ENCODE peak calls at places on chromosomes 7 and 10, in eight cellular contexts. A, H, C, S, L, F, Q and T are unnamed samples.
A peak's percentile ranks its signal among the peaks of the same experiment; 100 is the strongest.

GRCh38 chr7:75842836-75843446 is 29.3 kb upstream of the CCL24 start:
- DNase-seq in A (peak; percentile 25), H (no peak), C (no peak), S (no peak), L (no peak), F (no peak), Q (no peak), T (no peak)

GRCh38 chr10:61963669-61964058 is 62.2 kb downstream of the ARID5B start:
- DNase-seq in A (no peak), H (no peak), C (no peak), S (no peak), L (no peak), F (no peak), Q (no peak), T (no peak)

GRCh38 chr7:522071-522937 is 2.7 kb upstream of the PDGFA start:
- DNase-seq in A (peak; percentile 62), H (no peak), C (peak; percentile 66), S (peak; percentile 81), L (no peak), F (no peak), Q (no peak), T (no peak)

GRCh38 chr10:7585228-7585627 is 81.5 kb downstream of the ITIH5 start:
- DNase-seq in A (no peak), H (no peak), C (no peak), S (no peak), L (no peak), F (no peak), Q (no peak), T (no peak)

GRCh38 chr10:117886766-117887165 is 160.0 kb downstream of the RAB11FIP2 start:
- DNase-seq in A (no peak), H (no peak), C (no peak), S (no peak), L (no peak), F (no peak), Q (no peak), T (no peak)

GRCh38 chr10:86967481-86967941 is 771 bp upstream of the ADIRF start:
- DNase-seq in A (no peak), H (no peak), C (peak; percentile 26), S (no peak), L (no peak), F (no peak), Q (no peak), T (peak; percentile 68)

GRCh38 chr10:71001470-71001869 is 113.1 kb upstream of the PCBD1 start:
- DNase-seq in A (no peak), H (no peak), C (no peak), S (no peak), L (no peak), F (no peak), Q (no peak), T (no peak)

GRCh38 chr7:124152859-124153692 is 120.2 kb upstream of the TMEM229A start:
- DNase-seq in A (no peak), H (no peak), C (no peak), S (no peak), L (peak; percentile 64), F (no peak), Q (no peak), T (no peak)

GRCh38 chr7:85464042-85464651 is 277.3 kb upstream of the SEMA3D start:
- DNase-seq in A (no peak), H (no peak), C (no peak), S (no peak), L (no peak), F (no peak), Q (no peak), T (no peak)

GRCh38 chr10:100100651-100101525 is 19.2 kb upstream of the CPN1 start:
- DNase-seq in A (no peak), H (no peak), C (no peak), S (no peak), L (no peak), F (no peak), Q (no peak), T (no peak)

GRCh38 chr7:16978358-16979244 is 96.8 kb upstream of the AGR3 start:
- DNase-seq in A (no peak), H (no peak), C (no peak), S (no peak), L (no peak), F (no peak), Q (no peak), T (no peak)

GRCh38 chr7:109213081-109213480 is 643.4 kb downstream of the DNAJB9 start:
- DNase-seq in A (no peak), H (no peak), C (no peak), S (no peak), L (no peak), F (no peak), Q (no peak), T (no peak)

GRCh38 chr10:125629758-125630376 is 53.1 kb downstream of the TEX36 start:
- DNase-seq in A (peak; percentile 16), H (no peak), C (no peak), S (no peak), L (no peak), F (no peak), Q (no peak), T (no peak)

GRCh38 chr10:102504179-102504975 is 605 bp downstream of the SUFU start:
- DNase-seq in A (no peak), H (no peak), C (peak; percentile 47), S (peak; percentile 68), L (no peak), F (no peak), Q (no peak), T (peak; percentile 81)

GRCh38 chr7:158766570-158767281 is 62.1 kb upstream of the NCAPG2 start:
- DNase-seq in A (peak; percentile 19), H (no peak), C (no peak), S (no peak), L (no peak), F (no peak), Q (no peak), T (no peak)

GRCh38 chr10:99339563-99340047 is 10.4 kb downstream of the CNNM1 start:
- DNase-seq in A (no peak), H (no peak), C (no peak), S (no peak), L (no peak), F (no peak), Q (no peak), T (no peak)

GRCh38 chr7:33886100-33886623 is 19.2 kb upstream of the BMPER start:
- DNase-seq in A (no peak), H (no peak), C (no peak), S (no peak), L (no peak), F (no peak), Q (no peak), T (no peak)

GRCh38 chr10:113222207-113222606 is 272.2 kb downstream of the TCF7L2 start:
- DNase-seq in A (no peak), H (no peak), C (no peak), S (no peak), L (no peak), F (no peak), Q (no peak), T (no peak)

GRCh38 chr10:23715363-23715762 is 276.5 kb downstream of the OTUD1 start:
- DNase-seq in A (no peak), H (no peak), C (no peak), S (no peak), L (no peak), F (no peak), Q (no peak), T (no peak)

GRCh38 chr10:46267132-46267985 is 19.4 kb upstream of the ANTXRL start:
- DNase-seq in A (no peak), H (no peak), C (peak; percentile 11), S (no peak), L (no peak), F (no peak), Q (no peak), T (no peak)

GRCh38 chr10:49298666-49298989 is 342 bp upstream of the C10orf71 start:
- DNase-seq in A (no peak), H (no peak), C (no peak), S (peak; percentile 70), L (no peak), F (no peak), Q (no peak), T (no peak)

GRCh38 chr10:128295003-128295402 is 168.8 kb upstream of the MKI67 start:
- DNase-seq in A (no peak), H (no peak), C (no peak), S (no peak), L (no peak), F (no peak), Q (no peak), T (no peak)

GRCh38 chr7:105060394-105060793 is 46.4 kb downstream of the KMT2E start:
- DNase-seq in A (no peak), H (no peak), C (no peak), S (no peak), L (no peak), F (no peak), Q (no peak), T (no peak)

GRCh38 chr10:43691503-43691902 is 42.8 kb upstream of the ZNF32 start:
- DNase-seq in A (no peak), H (no peak), C (no peak), S (peak; percentile 66), L (no peak), F (no peak), Q (no peak), T (no peak)

GRCh38 chr7:128891110-128891941 is 19.2 kb downstream of the KCP start:
- DNase-seq in A (no peak), H (no peak), C (no peak), S (no peak), L (no peak), F (no peak), Q (no peak), T (peak; percentile 92)

GRCh38 chr10:111018021-111018420 is 58.8 kb upstream of the ADRA2A start:
- DNase-seq in A (no peak), H (no peak), C (no peak), S (no peak), L (no peak), F (no peak), Q (no peak), T (no peak)

GRCh38 chr7:99126921-99127553 is 16.9 kb downstream of the SMURF1 start:
- DNase-seq in A (no peak), H (no peak), C (no peak), S (no peak), L (no peak), F (no peak), Q (no peak), T (no peak)

GRCh38 chr10:71623098-71623985 is 96.2 kb downstream of the C10orf105 start:
- DNase-seq in A (no peak), H (no peak), C (no peak), S (no peak), L (peak; percentile 42), F (no peak), Q (no peak), T (no peak)

GRCh38 chr10:94725871-94726270 is 36.6 kb upstream of the CYP2C19 start:
- DNase-seq in A (no peak), H (no peak), C (no peak), S (no peak), L (no peak), F (no peak), Q (no peak), T (no peak)

GRCh38 chr7:37753398-37753797 is 69.8 kb downstream of the GPR141 start:
- DNase-seq in A (no peak), H (no peak), C (no peak), S (no peak), L (no peak), F (no peak), Q (no peak), T (no peak)

GRCh38 chr10:5976689-5977470 is 463 bp downstream of the IL15RA start:
- DNase-seq in A (peak; percentile 21), H (no peak), C (peak; percentile 75), S (peak; percentile 67), L (no peak), F (no peak), Q (no peak), T (no peak)

GRCh38 chr7:2270495-2270894 is 28.5 kb downstream of the NUDT1 start:
- DNase-seq in A (no peak), H (no peak), C (no peak), S (no peak), L (no peak), F (no peak), Q (no peak), T (no peak)

GRCh38 chr10:118484152-118484871 is 111.1 kb downstream of the PRLHR start:
- DNase-seq in A (no peak), H (no peak), C (no peak), S (no peak), L (no peak), F (no peak), Q (no peak), T (no peak)

GRCh38 chr7:5423844-5424688 is 432 bp upstream of the TNRC18 start:
- DNase-seq in A (no peak), H (peak; percentile 87), C (peak; percentile 97), S (peak; percentile 96), L (peak; percentile 97), F (no peak), Q (peak; percentile 94), T (no peak)